ENCODE peak calls at places on chromosomes 5 and 9, in five cellular contexts. One of them, this sample, is unnamed.

GRCh38 chr5:91438871-91439270 is 55.8 kb upstream of the ARRDC3 start:
- DNase-seq in stimulated activated CD4-positive, alpha-beta T cell treated with anti-CD3 and anti-CD28 coated beads, Interleukin-1b, Interleukin-23, amount 100 ng/mL, for 48 hours: no peak
- DNase-seq in Caki2: no peak
- DNase-seq in fibroblast of pulmonary artery: no peak
- DNase-seq in mesendoderm: peak
- DNase-seq in this sample: no peak

GRCh38 chr5:173884402-173885053 is 3.6 kb upstream of the CPEB4 start:
- DNase-seq in stimulated activated CD4-positive, alpha-beta T cell treated with anti-CD3 and anti-CD28 coated beads, Interleukin-1b, Interleukin-23, amount 100 ng/mL, for 48 hours: peak
- DNase-seq in Caki2: no peak
- DNase-seq in fibroblast of pulmonary artery: no peak
- DNase-seq in mesendoderm: no peak
- DNase-seq in this sample: no peak

GRCh38 chr9:124347968-124348358 is 67.3 kb downstream of the PSMB7 start:
- DNase-seq in stimulated activated CD4-positive, alpha-beta T cell treated with anti-CD3 and anti-CD28 coated beads, Interleukin-1b, Interleukin-23, amount 100 ng/mL, for 48 hours: no peak
- DNase-seq in Caki2: no peak
- DNase-seq in fibroblast of pulmonary artery: no peak
- DNase-seq in mesendoderm: no peak
- DNase-seq in this sample: no peak

GRCh38 chr9:14654932-14655331 is 38.3 kb downstream of the ZDHHC21 start:
- DNase-seq in stimulated activated CD4-positive, alpha-beta T cell treated with anti-CD3 and anti-CD28 coated beads, Interleukin-1b, Interleukin-23, amount 100 ng/mL, for 48 hours: no peak
- DNase-seq in Caki2: no peak
- DNase-seq in fibroblast of pulmonary artery: peak
- DNase-seq in mesendoderm: peak
- DNase-seq in this sample: no peak

GRCh38 chr9:33132249-33132772 is 34.8 kb downstream of the B4GALT1 start:
- DNase-seq in stimulated activated CD4-positive, alpha-beta T cell treated with anti-CD3 and anti-CD28 coated beads, Interleukin-1b, Interleukin-23, amount 100 ng/mL, for 48 hours: no peak
- DNase-seq in Caki2: no peak
- DNase-seq in fibroblast of pulmonary artery: peak
- DNase-seq in mesendoderm: no peak
- DNase-seq in this sample: peak

GRCh38 chr5:126335871-126336270 is 87.3 kb upstream of the GRAMD2B start:
- DNase-seq in stimulated activated CD4-positive, alpha-beta T cell treated with anti-CD3 and anti-CD28 coated beads, Interleukin-1b, Interleukin-23, amount 100 ng/mL, for 48 hours: no peak
- DNase-seq in Caki2: no peak
- DNase-seq in fibroblast of pulmonary artery: peak
- DNase-seq in mesendoderm: no peak
- DNase-seq in this sample: no peak

GRCh38 chr9:34363619-34364351 is 12.9 kb downstream of the MYORG start:
- DNase-seq in stimulated activated CD4-positive, alpha-beta T cell treated with anti-CD3 and anti-CD28 coated beads, Interleukin-1b, Interleukin-23, amount 100 ng/mL, for 48 hours: no peak
- DNase-seq in Caki2: no peak
- DNase-seq in fibroblast of pulmonary artery: peak
- DNase-seq in mesendoderm: peak
- DNase-seq in this sample: no peak

GRCh38 chr5:150126921-150127265 is 28.8 kb downstream of the PDGFRB start:
- DNase-seq in stimulated activated CD4-positive, alpha-beta T cell treated with anti-CD3 and anti-CD28 coated beads, Interleukin-1b, Interleukin-23, amount 100 ng/mL, for 48 hours: no peak
- DNase-seq in Caki2: no peak
- DNase-seq in fibroblast of pulmonary artery: no peak
- DNase-seq in mesendoderm: no peak
- DNase-seq in this sample: no peak

GRCh38 chr5:179431221-179431620 is 86.0 kb upstream of the ADAMTS2 start:
- DNase-seq in stimulated activated CD4-positive, alpha-beta T cell treated with anti-CD3 and anti-CD28 coated beads, Interleukin-1b, Interleukin-23, amount 100 ng/mL, for 48 hours: no peak
- DNase-seq in Caki2: no peak
- DNase-seq in fibroblast of pulmonary artery: no peak
- DNase-seq in mesendoderm: no peak
- DNase-seq in this sample: no peak

GRCh38 chr9:87148391-87149237 is 201.3 kb upstream of the GAS1 start:
- DNase-seq in stimulated activated CD4-positive, alpha-beta T cell treated with anti-CD3 and anti-CD28 coated beads, Interleukin-1b, Interleukin-23, amount 100 ng/mL, for 48 hours: no peak
- DNase-seq in Caki2: peak
- DNase-seq in fibroblast of pulmonary artery: peak
- DNase-seq in mesendoderm: peak
- DNase-seq in this sample: peak

GRCh38 chr5:43301653-43302091 is 11.5 kb downstream of the HMGCS1 start:
- DNase-seq in stimulated activated CD4-positive, alpha-beta T cell treated with anti-CD3 and anti-CD28 coated beads, Interleukin-1b, Interleukin-23, amount 100 ng/mL, for 48 hours: no peak
- DNase-seq in Caki2: no peak
- DNase-seq in fibroblast of pulmonary artery: no peak
- DNase-seq in mesendoderm: no peak
- DNase-seq in this sample: no peak

GRCh38 chr5:77167695-77168111 is 42.8 kb upstream of the PDE8B start:
- DNase-seq in stimulated activated CD4-positive, alpha-beta T cell treated with anti-CD3 and anti-CD28 coated beads, Interleukin-1b, Interleukin-23, amount 100 ng/mL, for 48 hours: no peak
- DNase-seq in Caki2: no peak
- DNase-seq in fibroblast of pulmonary artery: peak
- DNase-seq in mesendoderm: no peak
- DNase-seq in this sample: no peak

GRCh38 chr9:88988796-88989641 is 2.2 kb upstream of the S1PR3 start:
- DNase-seq in stimulated activated CD4-positive, alpha-beta T cell treated with anti-CD3 and anti-CD28 coated beads, Interleukin-1b, Interleukin-23, amount 100 ng/mL, for 48 hours: no peak
- DNase-seq in Caki2: peak
- DNase-seq in fibroblast of pulmonary artery: peak
- DNase-seq in mesendoderm: no peak
- DNase-seq in this sample: no peak

GRCh38 chr9:14238518-14238917 is 75.4 kb downstream of the NFIB start:
- DNase-seq in stimulated activated CD4-positive, alpha-beta T cell treated with anti-CD3 and anti-CD28 coated beads, Interleukin-1b, Interleukin-23, amount 100 ng/mL, for 48 hours: no peak
- DNase-seq in Caki2: peak
- DNase-seq in fibroblast of pulmonary artery: peak
- DNase-seq in mesendoderm: peak
- DNase-seq in this sample: no peak

GRCh38 chr9:5052858-5053257 is 67.8 kb downstream of the JAK2 start:
- DNase-seq in stimulated activated CD4-positive, alpha-beta T cell treated with anti-CD3 and anti-CD28 coated beads, Interleukin-1b, Interleukin-23, amount 100 ng/mL, for 48 hours: no peak
- DNase-seq in Caki2: no peak
- DNase-seq in fibroblast of pulmonary artery: peak
- DNase-seq in mesendoderm: no peak
- DNase-seq in this sample: no peak

GRCh38 chr5:59422026-59422941 is 471.2 kb downstream of the PDE4D start:
- DNase-seq in stimulated activated CD4-positive, alpha-beta T cell treated with anti-CD3 and anti-CD28 coated beads, Interleukin-1b, Interleukin-23, amount 100 ng/mL, for 48 hours: no peak
- DNase-seq in Caki2: no peak
- DNase-seq in fibroblast of pulmonary artery: no peak
- DNase-seq in mesendoderm: no peak
- DNase-seq in this sample: no peak

GRCh38 chr5:82332889-82333619 is 54.9 kb upstream of the RPS23 start:
- DNase-seq in stimulated activated CD4-positive, alpha-beta T cell treated with anti-CD3 and anti-CD28 coated beads, Interleukin-1b, Interleukin-23, amount 100 ng/mL, for 48 hours: no peak
- DNase-seq in Caki2: no peak
- DNase-seq in fibroblast of pulmonary artery: peak
- DNase-seq in mesendoderm: no peak
- DNase-seq in this sample: no peak

GRCh38 chr9:78118742-78119473 is 87.3 kb upstream of the GNAQ start:
- DNase-seq in stimulated activated CD4-positive, alpha-beta T cell treated with anti-CD3 and anti-CD28 coated beads, Interleukin-1b, Interleukin-23, amount 100 ng/mL, for 48 hours: peak
- DNase-seq in Caki2: no peak
- DNase-seq in fibroblast of pulmonary artery: peak
- DNase-seq in mesendoderm: no peak
- DNase-seq in this sample: no peak

GRCh38 chr9:105737205-105737604 is 42.9 kb downstream of the TMEM38B start:
- DNase-seq in stimulated activated CD4-positive, alpha-beta T cell treated with anti-CD3 and anti-CD28 coated beads, Interleukin-1b, Interleukin-23, amount 100 ng/mL, for 48 hours: no peak
- DNase-seq in Caki2: no peak
- DNase-seq in fibroblast of pulmonary artery: no peak
- DNase-seq in mesendoderm: no peak
- DNase-seq in this sample: no peak

GRCh38 chr5:71830626-71831539 is 111.8 kb downstream of the CARTPT start:
- DNase-seq in stimulated activated CD4-positive, alpha-beta T cell treated with anti-CD3 and anti-CD28 coated beads, Interleukin-1b, Interleukin-23, amount 100 ng/mL, for 48 hours: no peak
- DNase-seq in Caki2: no peak
- DNase-seq in fibroblast of pulmonary artery: peak
- DNase-seq in mesendoderm: no peak
- DNase-seq in this sample: no peak

GRCh38 chr5:173330151-173330855 is 2.1 kb upstream of the STC2 start:
- DNase-seq in stimulated activated CD4-positive, alpha-beta T cell treated with anti-CD3 and anti-CD28 coated beads, Interleukin-1b, Interleukin-23, amount 100 ng/mL, for 48 hours: no peak
- DNase-seq in Caki2: peak
- DNase-seq in fibroblast of pulmonary artery: no peak
- DNase-seq in mesendoderm: peak
- DNase-seq in this sample: no peak

GRCh38 chr5:29588276-29588675 is 1605.2 kb upstream of the CDH6 start:
- DNase-seq in stimulated activated CD4-positive, alpha-beta T cell treated with anti-CD3 and anti-CD28 coated beads, Interleukin-1b, Interleukin-23, amount 100 ng/mL, for 48 hours: no peak
- DNase-seq in Caki2: no peak
- DNase-seq in fibroblast of pulmonary artery: no peak
- DNase-seq in mesendoderm: no peak
- DNase-seq in this sample: no peak

GRCh38 chr5:80125022-80125961 is 90.1 kb downstream of the THBS4 start:
- DNase-seq in stimulated activated CD4-positive, alpha-beta T cell treated with anti-CD3 and anti-CD28 coated beads, Interleukin-1b, Interleukin-23, amount 100 ng/mL, for 48 hours: no peak
- DNase-seq in Caki2: no peak
- DNase-seq in fibroblast of pulmonary artery: no peak
- DNase-seq in mesendoderm: no peak
- DNase-seq in this sample: no peak

GRCh38 chr9:86892576-86892975 is 54.7 kb downstream of the GAS1 start:
- DNase-seq in stimulated activated CD4-positive, alpha-beta T cell treated with anti-CD3 and anti-CD28 coated beads, Interleukin-1b, Interleukin-23, amount 100 ng/mL, for 48 hours: no peak
- DNase-seq in Caki2: no peak
- DNase-seq in fibroblast of pulmonary artery: peak
- DNase-seq in mesendoderm: peak
- DNase-seq in this sample: no peak

GRCh38 chr9:30116673-30117217 is 2267.7 kb upstream of the ACO1 start:
- DNase-seq in stimulated activated CD4-positive, alpha-beta T cell treated with anti-CD3 and anti-CD28 coated beads, Interleukin-1b, Interleukin-23, amount 100 ng/mL, for 48 hours: no peak
- DNase-seq in Caki2: no peak
- DNase-seq in fibroblast of pulmonary artery: no peak
- DNase-seq in mesendoderm: peak
- DNase-seq in this sample: no peak

GRCh38 chr5:174549254-174549653 is 175.1 kb upstream of the MSX2 start:
- DNase-seq in stimulated activated CD4-positive, alpha-beta T cell treated with anti-CD3 and anti-CD28 coated beads, Interleukin-1b, Interleukin-23, amount 100 ng/mL, for 48 hours: no peak
- DNase-seq in Caki2: no peak
- DNase-seq in fibroblast of pulmonary artery: no peak
- DNase-seq in mesendoderm: no peak
- DNase-seq in this sample: no peak

GRCh38 chr5:112183103-112183634 is 235.9 kb downstream of the EPB41L4A start:
- DNase-seq in stimulated activated CD4-positive, alpha-beta T cell treated with anti-CD3 and anti-CD28 coated beads, Interleukin-1b, Interleukin-23, amount 100 ng/mL, for 48 hours: no peak
- DNase-seq in Caki2: peak
- DNase-seq in fibroblast of pulmonary artery: peak
- DNase-seq in mesendoderm: peak
- DNase-seq in this sample: no peak

GRCh38 chr5:62977641-62978040 is 399.0 kb downstream of the LRRC70 start:
- DNase-seq in stimulated activated CD4-positive, alpha-beta T cell treated with anti-CD3 and anti-CD28 coated beads, Interleukin-1b, Interleukin-23, amount 100 ng/mL, for 48 hours: no peak
- DNase-seq in Caki2: no peak
- DNase-seq in fibroblast of pulmonary artery: no peak
- DNase-seq in mesendoderm: peak
- DNase-seq in this sample: no peak

GRCh38 chr5:86909896-86910295 is 292.2 kb downstream of the COX7C start:
- DNase-seq in stimulated activated CD4-positive, alpha-beta T cell treated with anti-CD3 and anti-CD28 coated beads, Interleukin-1b, Interleukin-23, amount 100 ng/mL, for 48 hours: no peak
- DNase-seq in Caki2: no peak
- DNase-seq in fibroblast of pulmonary artery: peak
- DNase-seq in mesendoderm: peak
- DNase-seq in this sample: no peak

GRCh38 chr9:137987244-137988030 is 109.9 kb downstream of the CACNA1B start:
- DNase-seq in stimulated activated CD4-positive, alpha-beta T cell treated with anti-CD3 and anti-CD28 coated beads, Interleukin-1b, Interleukin-23, amount 100 ng/mL, for 48 hours: no peak
- DNase-seq in Caki2: no peak
- DNase-seq in fibroblast of pulmonary artery: no peak
- DNase-seq in mesendoderm: peak
- DNase-seq in this sample: no peak

GRCh38 chr9:80649001-80649420 is 1040.3 kb downstream of the TLE1 start:
- DNase-seq in stimulated activated CD4-positive, alpha-beta T cell treated with anti-CD3 and anti-CD28 coated beads, Interleukin-1b, Interleukin-23, amount 100 ng/mL, for 48 hours: no peak
- DNase-seq in Caki2: no peak
- DNase-seq in fibroblast of pulmonary artery: peak
- DNase-seq in mesendoderm: peak
- DNase-seq in this sample: peak

GRCh38 chr5:160643588-160643987 is 208.4 kb downstream of the ATP10B start:
- DNase-seq in stimulated activated CD4-positive, alpha-beta T cell treated with anti-CD3 and anti-CD28 coated beads, Interleukin-1b, Interleukin-23, amount 100 ng/mL, for 48 hours: no peak
- DNase-seq in Caki2: no peak
- DNase-seq in fibroblast of pulmonary artery: no peak
- DNase-seq in mesendoderm: no peak
- DNase-seq in this sample: no peak

GRCh38 chr9:81384911-81385310 is 304.4 kb downstream of the TLE1 start:
- DNase-seq in stimulated activated CD4-positive, alpha-beta T cell treated with anti-CD3 and anti-CD28 coated beads, Interleukin-1b, Interleukin-23, amount 100 ng/mL, for 48 hours: no peak
- DNase-seq in Caki2: no peak
- DNase-seq in fibroblast of pulmonary artery: no peak
- DNase-seq in mesendoderm: peak
- DNase-seq in this sample: no peak

GRCh38 chr9:79768199-79768598 is 196.4 kb downstream of the TLE4 start:
- DNase-seq in stimulated activated CD4-positive, alpha-beta T cell treated with anti-CD3 and anti-CD28 coated beads, Interleukin-1b, Interleukin-23, amount 100 ng/mL, for 48 hours: no peak
- DNase-seq in Caki2: no peak
- DNase-seq in fibroblast of pulmonary artery: no peak
- DNase-seq in mesendoderm: peak
- DNase-seq in this sample: no peak

GRCh38 chr9:92724528-92725265 is 39.9 kb downstream of the BICD2 start:
- DNase-seq in stimulated activated CD4-positive, alpha-beta T cell treated with anti-CD3 and anti-CD28 coated beads, Interleukin-1b, Interleukin-23, amount 100 ng/mL, for 48 hours: no peak
- DNase-seq in Caki2: no peak
- DNase-seq in fibroblast of pulmonary artery: no peak
- DNase-seq in mesendoderm: no peak
- DNase-seq in this sample: no peak

GRCh38 chr9:24051587-24051986 is 225.5 kb upstream of the ELAVL2 start:
- DNase-seq in stimulated activated CD4-positive, alpha-beta T cell treated with anti-CD3 and anti-CD28 coated beads, Interleukin-1b, Interleukin-23, amount 100 ng/mL, for 48 hours: no peak
- DNase-seq in Caki2: no peak
- DNase-seq in fibroblast of pulmonary artery: no peak
- DNase-seq in mesendoderm: peak
- DNase-seq in this sample: no peak

GRCh38 chr9:93884808-93885207 is 70.3 kb downstream of the BARX1 start:
- DNase-seq in stimulated activated CD4-positive, alpha-beta T cell treated with anti-CD3 and anti-CD28 coated beads, Interleukin-1b, Interleukin-23, amount 100 ng/mL, for 48 hours: no peak
- DNase-seq in Caki2: no peak
- DNase-seq in fibroblast of pulmonary artery: no peak
- DNase-seq in mesendoderm: no peak
- DNase-seq in this sample: no peak

GRCh38 chr5:143890475-143890874 is 78.5 kb downstream of the HMHB1 start:
- DNase-seq in stimulated activated CD4-positive, alpha-beta T cell treated with anti-CD3 and anti-CD28 coated beads, Interleukin-1b, Interleukin-23, amount 100 ng/mL, for 48 hours: no peak
- DNase-seq in Caki2: no peak
- DNase-seq in fibroblast of pulmonary artery: no peak
- DNase-seq in mesendoderm: no peak
- DNase-seq in this sample: no peak